ENCODE peak calls at places on chromosomes 11 and 22, in seven cellular contexts. X, L, G, K, H, U and S are unnamed samples.

GRCh38 chr11:58963551-58964075 is 24.3 kb downstream of the GLYATL1 start:
- DNase-seq in X (no peak), L (no peak), G (peak), K (peak), H (no peak), U (peak), S (no peak)

GRCh38 chr11:9796276-9796675 is 132.4 kb downstream of the SWAP70 start:
- DNase-seq in X (no peak), L (no peak), G (no peak), K (no peak), H (no peak), U (no peak), S (no peak)

GRCh38 chr22:46754110-46754799 is 8.2 kb upstream of the TBC1D22A start:
- DNase-seq in X (no peak), L (peak), G (no peak), K (peak), H (peak), U (peak), S (peak)

GRCh38 chr11:76663461-76663760 is 7.1 kb downstream of the LRRC32 start:
- DNase-seq in X (no peak), L (peak), G (no peak), K (no peak), H (no peak), U (no peak), S (no peak)

GRCh38 chr22:22076937-22077703 is 94.5 kb upstream of the TOP3B start:
- DNase-seq in X (no peak), L (no peak), G (no peak), K (peak), H (no peak), U (no peak), S (no peak)

GRCh38 chr11:61834278-61835004 is 6.3 kb downstream of the FADS2 start:
- DNase-seq in X (peak), L (peak), G (peak), K (peak), H (no peak), U (no peak), S (peak)

GRCh38 chr22:31730344-31730711 is 19.6 kb downstream of the PRR14L start:
- DNase-seq in X (no peak), L (no peak), G (no peak), K (no peak), H (no peak), U (no peak), S (no peak)

GRCh38 chr22:36923458-36923784 is 10.0 kb downstream of the CSF2RB start:
- DNase-seq in X (no peak), L (no peak), G (peak), K (no peak), H (no peak), U (no peak), S (no peak)

GRCh38 chr22:18091916-18092526 is 14.2 kb downstream of the PEX26 start:
- DNase-seq in X (peak), L (no peak), G (no peak), K (peak), H (no peak), U (peak), S (peak)

GRCh38 chr22:24965822-24966626 is 13.5 kb downstream of the KIAA1671 start:
- DNase-seq in X (no peak), L (no peak), G (no peak), K (no peak), H (no peak), U (peak), S (no peak)

GRCh38 chr11:83063073-83063754 is 8.5 kb downstream of the RAB30 start:
- DNase-seq in X (no peak), L (no peak), G (no peak), K (peak), H (peak), U (no peak), S (no peak)

GRCh38 chr22:35312198-35313059 is 12.7 kb downstream of the TOM1 start:
- DNase-seq in X (peak), L (peak), G (no peak), K (peak), H (no peak), U (peak), S (no peak)